ENCODE peak calls at places on chromosomes 13 and 19, in ten cellular contexts. M, I, A, H, P, Q, V, X, S and K are unnamed samples.

GRCh38 chr13:57352114-57352513 is 185.1 kb downstream of the PRR20E start:
- DNase-seq in M (no peak), I (no peak), A (no peak), H (no peak), P (no peak), Q (no peak), V (no peak), X (no peak), S (no peak), K (no peak)

GRCh38 chr19:30648321-30648720 is 276.1 kb downstream of the ZNF536 start:
- DNase-seq in M (no peak), I (no peak), A (no peak), H (no peak), P (no peak), Q (no peak), V (no peak), X (no peak), S (no peak), K (no peak)

GRCh38 chr13:25731037-25731436 is 320.8 kb downstream of the SHISA2 start:
- DNase-seq in M (no peak), I (no peak), A (no peak), H (no peak), P (no peak), Q (no peak), V (no peak), X (no peak), S (no peak), K (no peak)

GRCh38 chr13:48647625-48648024 is 6.1 kb upstream of the CYSLTR2 start:
- DNase-seq in M (no peak), I (no peak), A (no peak), H (no peak), P (no peak), Q (no peak), V (no peak), X (no peak), S (no peak), K (no peak)

GRCh38 chr13:75226755-75227435 is 255.1 kb downstream of the TBC1D4 start:
- DNase-seq in M (peak; percentile 38), I (no peak), A (no peak), H (no peak), P (no peak), Q (no peak), V (peak; percentile 87), X (peak; percentile 54), S (peak; percentile 89), K (no peak)

GRCh38 chr13:62432295-62432694 is 1016.6 kb upstream of the PCDH20 start:
- DNase-seq in M (no peak), I (no peak), A (no peak), H (no peak), P (no peak), Q (no peak), V (no peak), X (no peak), S (peak; percentile 36), K (no peak)

GRCh38 chr13:93305886-93306285 is 79.3 kb downstream of the GPC6 start:
- DNase-seq in M (no peak), I (no peak), A (no peak), H (no peak), P (no peak), Q (no peak), V (no peak), X (no peak), S (peak; percentile 9), K (no peak)

GRCh38 chr19:5804516-5805464 is at the start of gene NRTN:
- DNase-seq in M (peak; percentile 65), I (peak; percentile 51), A (peak; percentile 67), H (peak; percentile 89), P (no peak), Q (no peak), V (no peak), X (no peak), S (peak; percentile 57), K (no peak)

GRCh38 chr19:29484876-29485275 is 40.9 kb upstream of the VSTM2B start:
- DNase-seq in M (no peak), I (no peak), A (peak; percentile 5), H (no peak), P (no peak), Q (no peak), V (no peak), X (no peak), S (no peak), K (no peak)

GRCh38 chr19:10219678-10220077 is 11.5 kb downstream of the S1PR2 start:
- DNase-seq in M (no peak), I (no peak), A (peak; percentile 79), H (peak; percentile 75), P (no peak), Q (no peak), V (peak; percentile 52), X (peak; percentile 79), S (peak; percentile 74), K (no peak)

GRCh38 chr13:113632706-113633484 is 25.1 kb downstream of the ATP4B start:
- DNase-seq in M (no peak), I (no peak), A (no peak), H (no peak), P (no peak), Q (peak; percentile 6), V (no peak), X (no peak), S (no peak), K (no peak)

GRCh38 chr13:52395704-52396103 is 10.3 kb downstream of the THSD1 start:
- DNase-seq in M (no peak), I (no peak), A (no peak), H (no peak), P (no peak), Q (no peak), V (no peak), X (no peak), S (no peak), K (no peak)

GRCh38 chr13:52405369-52405766 is 604 bp downstream of the THSD1 start:
- DNase-seq in M (peak; percentile 26), I (no peak), A (no peak), H (no peak), P (no peak), Q (no peak), V (no peak), X (no peak), S (no peak), K (no peak)

GRCh38 chr13:52393572-52394357 is 12.2 kb downstream of the THSD1 start:
- DNase-seq in M (no peak), I (no peak), A (no peak), H (no peak), P (no peak), Q (no peak), V (no peak), X (no peak), S (peak; percentile 4), K (no peak)

GRCh38 chr13:52399037-52399436 is 6.9 kb downstream of the THSD1 start:
- DNase-seq in M (no peak), I (no peak), A (no peak), H (no peak), P (no peak), Q (no peak), V (no peak), X (no peak), S (no peak), K (no peak)

GRCh38 chr13:52399708-52400107 is 6.3 kb downstream of the THSD1 start:
- DNase-seq in M (no peak), I (no peak), A (no peak), H (no peak), P (no peak), Q (no peak), V (peak; percentile 47), X (no peak), S (no peak), K (no peak)
- TF ChIP-seq CTCF in M (no peak), I (no peak), A (peak; percentile 30), H (no peak), P (no peak), Q (peak; percentile 42), V (peak; percentile 29), X (peak; percentile 30), S (no peak), K (no peak)

GRCh38 chr13:47046706-47047105 is 149.9 kb upstream of the HTR2A start:
- DNase-seq in M (no peak), I (no peak), A (no peak), H (no peak), P (no peak), Q (no peak), V (no peak), X (no peak), S (no peak), K (no peak)
- TF ChIP-seq CTCF in M (no peak), I (no peak), A (no peak), H (no peak), P (no peak), Q (no peak), V (no peak), X (no peak), S (no peak), K (no peak)

GRCh38 chr13:45584816-45585215 is 30.7 kb downstream of the ERICH6B start:
- DNase-seq in M (peak; percentile 3), I (no peak), A (peak; percentile 43), H (no peak), P (no peak), Q (no peak), V (no peak), X (no peak), S (peak; percentile 9), K (no peak)
- TF ChIP-seq CTCF in M (no peak), I (no peak), A (peak; percentile 51), H (no peak), P (no peak), Q (no peak), V (peak; percentile 9), X (peak; percentile 41), S (peak; percentile 39), K (no peak)

GRCh38 chr13:51803018-51803417 is 945 bp downstream of the DHRS12 start:
- DNase-seq in M (no peak), I (no peak), A (no peak), H (no peak), P (peak; percentile 55), Q (no peak), V (no peak), X (no peak), S (no peak), K (no peak)

GRCh38 chr13:51801631-51802099 is 2.3 kb downstream of the DHRS12 start:
- DNase-seq in M (no peak), I (no peak), A (no peak), H (no peak), P (peak; percentile 48), Q (peak; percentile 81), V (no peak), X (no peak), S (peak; percentile 30), K (no peak)

GRCh38 chr13:51799261-51799660 is 4.7 kb downstream of the DHRS12 start:
- DNase-seq in M (no peak), I (no peak), A (no peak), H (no peak), P (no peak), Q (no peak), V (no peak), X (no peak), S (no peak), K (no peak)

GRCh38 chr13:51802601-51803000 is 1.4 kb downstream of the DHRS12 start:
- DNase-seq in M (no peak), I (no peak), A (no peak), H (no peak), P (no peak), Q (no peak), V (no peak), X (no peak), S (no peak), K (no peak)

DNA sequence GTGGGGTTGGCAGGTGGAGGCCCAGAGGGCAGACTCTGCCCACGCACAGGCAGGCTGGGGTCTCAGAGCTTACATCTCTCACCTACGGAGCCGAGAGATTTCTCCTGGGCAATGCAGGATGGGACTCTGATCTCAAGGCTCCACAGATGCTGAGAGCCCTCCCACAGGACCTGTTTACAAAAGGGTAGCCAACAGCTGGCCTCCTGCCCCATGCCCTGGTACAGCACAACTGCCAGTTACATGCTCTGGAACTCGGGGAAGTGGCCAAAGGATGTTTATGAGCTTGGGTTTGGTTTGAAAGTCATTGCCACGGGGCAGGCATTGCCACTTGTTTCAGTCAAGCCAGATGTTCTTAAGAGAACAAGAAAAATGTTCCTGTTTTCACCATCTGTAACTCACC is 3.5 kb downstream of the DHRS12 start:
- DNase-seq in M (no peak), I (no peak), A (no peak), H (no peak), P (no peak), Q (no peak), V (no peak), X (no peak), S (no peak), K (no peak)
- TF ChIP-seq CTCF in M (no peak), I (no peak), A (no peak), H (no peak), P (no peak), Q (no peak), V (no peak), X (no peak), S (no peak), K (no peak)